ENCODE peak calls at places on chromosomes 3 and 15, in seven cellular contexts. M is BE2C, J is thyroid gland, X is brain microvascular endothelial cell, V is heart right ventricle, C is GM12864, K is astrocyte of the spinal cord. G is an unnamed sample.

GRCh38 chr15:52368402-52368801 is 72.8 kb upstream of the MYO5C start:
- DNase-seq in M (no peak), J (no peak), X (no peak), V (no peak), C (no peak), K (no peak), G (no peak)

GRCh38 chr15:65833501-65834220 is 35.6 kb upstream of the RAB11A start:
- DNase-seq in M (peak), J (peak), X (no peak), V (peak), C (no peak), K (no peak), G (no peak)

GRCh38 chr15:96381463-96381862 is 51.0 kb downstream of the NR2F2 start:
- DNase-seq in M (no peak), J (no peak), X (no peak), V (no peak), C (no peak), K (no peak), G (no peak)

GRCh38 chr15:92733934-92734521 is 78.5 kb upstream of the FAM174B start:
- DNase-seq in M (peak), J (peak), X (no peak), V (peak), C (no peak), K (peak), G (no peak)

GRCh38 chr3:98733055-98733777 is 29.9 kb upstream of the ST3GAL6 start:
- DNase-seq in M (peak), J (peak), X (no peak), V (peak), C (no peak), K (peak), G (no peak)

GRCh38 chr15:20345401-20345958 is 196.1 kb downstream of the GOLGA6L6 start:
- DNase-seq in M (no peak), J (no peak), X (no peak), V (no peak), C (no peak), K (no peak), G (no peak)

GRCh38 chr15:61889706-61890105 is 170.5 kb downstream of the VPS13C start:
- DNase-seq in M (no peak), J (no peak), X (no peak), V (no peak), C (no peak), K (no peak), G (no peak)

GRCh38 chr3:78204977-78205376 is 1165.1 kb downstream of the ROBO2 start:
- DNase-seq in M (peak), J (peak), X (peak), V (peak), C (no peak), K (peak), G (peak)

GRCh38 chr15:44038801-44039200 is 156.3 kb downstream of the FRMD5 start:
- DNase-seq in M (no peak), J (peak), X (peak), V (no peak), C (no peak), K (peak), G (peak)

GRCh38 chr3:171506743-171507319 is 46.6 kb upstream of the TNIK start:
- DNase-seq in M (no peak), J (no peak), X (peak), V (no peak), C (no peak), K (peak), G (no peak)

GRCh38 chr3:14170569-14171159 is 7.7 kb downstream of the XPC start:
- DNase-seq in M (no peak), J (no peak), X (no peak), V (no peak), C (no peak), K (peak), G (no peak)

GRCh38 chr3:182980204-182981037 is at the start of gene DCUN1D1:
- DNase-seq in M (peak), J (peak), X (peak), V (peak), C (no peak), K (peak), G (peak)

GRCh38 chr15:61318276-61318675 is 89.2 kb upstream of the RORA start:
- DNase-seq in M (no peak), J (no peak), X (no peak), V (no peak), C (no peak), K (no peak), G (no peak)

GRCh38 chr15:47409038-47409437 is 308.3 kb upstream of the SEMA6D start:
- DNase-seq in M (no peak), J (no peak), X (no peak), V (no peak), C (no peak), K (no peak), G (no peak)

GRCh38 chr15:76533995-76534394 is 197.4 kb downstream of the ISL2 start:
- DNase-seq in M (no peak), J (no peak), X (no peak), V (no peak), C (no peak), K (no peak), G (no peak)

GRCh38 chr3:136752046-136752326 is 192 bp downstream of the STAG1 start:
- DNase-seq in M (no peak), J (no peak), X (no peak), V (no peak), C (no peak), K (no peak), G (no peak)

GRCh38 chr3:196533260-196533681 is 18.1 kb upstream of the SMCO1 start:
- DNase-seq in M (peak), J (no peak), X (peak), V (no peak), C (no peak), K (peak), G (no peak)

GRCh38 chr3:88057650-88058321 is 1.0 kb downstream of the CGGBP1 start:
- DNase-seq in M (no peak), J (no peak), X (peak), V (peak), C (no peak), K (peak), G (no peak)

GRCh38 chr3:14494973-14495300 is 45.2 kb downstream of the GRIP2 start:
- DNase-seq in M (no peak), J (no peak), X (no peak), V (no peak), C (no peak), K (no peak), G (no peak)

GRCh38 chr3:29708884-29709283 is 428.0 kb downstream of the RBMS3 start:
- DNase-seq in M (no peak), J (no peak), X (no peak), V (peak), C (no peak), K (no peak), G (no peak)

GRCh38 chr15:40793216-40793989 is 13.5 kb upstream of the ZFYVE19 start:
- DNase-seq in M (no peak), J (peak), X (peak), V (no peak), C (no peak), K (peak), G (peak)

GRCh38 chr3:146222204-146223046 is 28.5 kb downstream of the PLSCR4 start:
- DNase-seq in M (no peak), J (no peak), X (peak), V (no peak), C (no peak), K (peak), G (no peak)

GRCh38 chr3:185656321-185656840 is 70.3 kb downstream of the SENP2 start:
- DNase-seq in M (no peak), J (no peak), X (peak), V (peak), C (no peak), K (peak), G (peak)

GRCh38 chr3:32460031-32460749 is 42.5 kb downstream of the CMTM6 start:
- DNase-seq in M (no peak), J (no peak), X (no peak), V (no peak), C (peak), K (peak), G (no peak)

GRCh38 chr15:80367094-80367493 is 37.1 kb upstream of the ARNT2 start:
- DNase-seq in M (peak), J (no peak), X (peak), V (no peak), C (peak), K (no peak), G (no peak)

GRCh38 chr15:56679247-56679646 is 54.1 kb downstream of the ZNF280D start:
- DNase-seq in M (no peak), J (no peak), X (no peak), V (no peak), C (no peak), K (no peak), G (no peak)

GRCh38 chr3:72627276-72627675 is 221.0 kb downstream of the SHQ1 start:
- DNase-seq in M (no peak), J (no peak), X (no peak), V (no peak), C (no peak), K (no peak), G (no peak)

GRCh38 chr3:197408177-197408957 is 110.0 kb upstream of the DLG1 start:
- DNase-seq in M (no peak), J (no peak), X (peak), V (no peak), C (no peak), K (peak), G (peak)

GRCh38 chr3:134886991-134887390 is 91.9 kb downstream of the EPHB1 start:
- DNase-seq in M (no peak), J (no peak), X (no peak), V (no peak), C (no peak), K (no peak), G (no peak)

GRCh38 chr3:113265281-113265680 is 53.9 kb downstream of the BOC start:
- DNase-seq in M (no peak), J (peak), X (no peak), V (no peak), C (no peak), K (no peak), G (no peak)

GRCh38 chr3:134087046-134087974 is 57.6 kb upstream of the SLCO2A1 start:
- DNase-seq in M (no peak), J (no peak), X (no peak), V (no peak), C (no peak), K (no peak), G (no peak)

GRCh38 chr3:14633417-14633816 is 18.1 kb upstream of the CCDC174 start:
- DNase-seq in M (no peak), J (no peak), X (no peak), V (no peak), C (no peak), K (no peak), G (no peak)

GRCh38 chr3:112358311-112358780 is 25.4 kb downstream of the CD200 start:
- DNase-seq in M (no peak), J (no peak), X (no peak), V (no peak), C (no peak), K (no peak), G (no peak)

GRCh38 chr15:62126364-62126763 is 38.7 kb downstream of the C2CD4B start:
- DNase-seq in M (no peak), J (no peak), X (no peak), V (no peak), C (no peak), K (no peak), G (no peak)

GRCh38 chr3:69791111-69791510 is 51.8 kb downstream of the MITF start:
- DNase-seq in M (no peak), J (peak), X (peak), V (peak), C (no peak), K (peak), G (peak)

GRCh38 chr3:69787436-69788168 is 48.3 kb downstream of the MITF start:
- DNase-seq in M (no peak), J (no peak), X (peak), V (no peak), C (no peak), K (peak), G (peak)

GRCh38 chr3:69786854-69787253 is 47.6 kb downstream of the MITF start:
- DNase-seq in M (no peak), J (no peak), X (no peak), V (peak), C (no peak), K (no peak), G (no peak)

DNA sequence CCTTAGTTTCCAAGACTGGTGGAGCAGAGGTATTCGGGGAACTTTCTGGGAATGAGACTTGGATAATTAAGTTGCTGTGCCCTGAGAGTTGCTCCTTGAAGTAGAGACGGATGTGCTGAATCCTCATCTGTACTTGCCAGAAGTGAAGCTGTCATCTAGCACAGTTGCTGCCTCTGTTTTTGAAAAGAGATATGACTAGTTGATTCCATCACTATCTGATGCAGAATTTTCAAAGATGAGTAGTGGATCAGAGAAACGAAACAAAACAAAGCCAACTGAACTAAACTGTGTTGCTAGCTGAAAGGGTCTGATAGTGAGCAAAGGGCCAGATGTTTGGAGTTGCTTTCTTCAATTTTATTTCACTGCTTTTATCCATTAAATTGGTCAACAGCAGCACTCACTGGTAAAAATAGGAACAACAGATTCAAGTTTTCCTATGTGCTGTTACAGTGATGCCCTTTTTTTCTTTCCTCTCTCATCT is 52.7 kb downstream of the MITF start:
- DNase-seq in M (no peak), J (no peak), X (peak), V (no peak), C (no peak), K (peak), G (no peak)
- TF ChIP-seq CTCF in M (peak), J (no peak), X (peak), V (peak), C (peak), K (peak), G (peak)

GRCh38 chr15:49901867-49902775 is 216.9 kb downstream of the ATP8B4 start:
- DNase-seq in M (no peak), J (no peak), X (peak), V (no peak), C (no peak), K (peak), G (no peak)
- H3K4me3 ChIP-seq in M (no peak), J (no peak), X (no peak), V (no peak), C (no peak), K (no peak), G (no peak)

DNA sequence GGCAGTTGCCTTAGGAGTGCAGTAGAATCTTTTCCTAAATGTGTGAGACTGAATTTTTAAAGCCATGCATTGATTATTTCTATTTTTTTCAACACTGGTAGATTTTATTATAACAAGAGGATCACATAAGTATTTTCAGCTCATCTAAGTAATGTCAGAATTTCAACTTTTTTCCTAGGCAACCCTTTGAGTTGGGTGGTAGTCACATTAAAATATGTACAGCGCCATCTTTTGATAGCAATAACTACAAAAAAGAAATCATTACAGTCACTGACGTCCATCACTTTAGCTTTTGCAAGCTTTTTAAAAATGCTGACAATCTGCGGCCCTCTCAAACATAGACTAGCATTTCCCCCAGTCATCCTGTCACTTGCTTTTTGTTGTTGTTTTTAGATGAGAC is 384.2 kb upstream of the KCNMB2 start:
- DNase-seq in M (no peak), J (no peak), X (no peak), V (no peak), C (no peak), K (no peak), G (no peak)
- TF ChIP-seq CTCF in M (peak), J (no peak), X (no peak), V (no peak), C (no peak), K (no peak), G (no peak)

GRCh38 chr3:52683611-52684010 is 2.1 kb downstream of the PBRM1 start:
- DNase-seq in M (no peak), J (peak), X (no peak), V (no peak), C (no peak), K (no peak), G (no peak)
- H3K4me3 ChIP-seq in M (no peak), J (no peak), X (no peak), V (no peak), C (no peak), K (no peak), G (no peak)

GRCh38 chr3:142595951-142596725 is at the start of gene PLS1:
- DNase-seq in M (peak), J (peak), X (peak), V (peak), C (peak), K (peak), G (peak)
- TF ChIP-seq CTCF in M (no peak), J (no peak), X (no peak), V (no peak), C (no peak), K (no peak), G (no peak)

GRCh38 chr3:12965999-12966846 is 107.0 kb downstream of the IQSEC1 start:
- DNase-seq in M (no peak), J (no peak), X (no peak), V (no peak), C (no peak), K (no peak), G (no peak)

GRCh38 chr3:12962292-12962691 is 110.9 kb downstream of the IQSEC1 start:
- DNase-seq in M (no peak), J (no peak), X (no peak), V (no peak), C (no peak), K (no peak), G (no peak)

GRCh38 chr3:12964713-12965612 is 108.3 kb downstream of the IQSEC1 start:
- DNase-seq in M (no peak), J (no peak), X (no peak), V (no peak), C (no peak), K (no peak), G (no peak)

GRCh38 chr3:12963184-12963868 is 109.9 kb downstream of the IQSEC1 start:
- DNase-seq in M (no peak), J (no peak), X (no peak), V (no peak), C (no peak), K (no peak), G (no peak)

GRCh38 chr3:12963869-12964712 is 109.1 kb downstream of the IQSEC1 start:
- DNase-seq in M (no peak), J (no peak), X (no peak), V (peak), C (no peak), K (peak), G (no peak)
- H3K4me3 ChIP-seq in M (no peak), J (no peak), X (no peak), V (no peak), C (no peak), K (no peak), G (no peak)

DNA sequence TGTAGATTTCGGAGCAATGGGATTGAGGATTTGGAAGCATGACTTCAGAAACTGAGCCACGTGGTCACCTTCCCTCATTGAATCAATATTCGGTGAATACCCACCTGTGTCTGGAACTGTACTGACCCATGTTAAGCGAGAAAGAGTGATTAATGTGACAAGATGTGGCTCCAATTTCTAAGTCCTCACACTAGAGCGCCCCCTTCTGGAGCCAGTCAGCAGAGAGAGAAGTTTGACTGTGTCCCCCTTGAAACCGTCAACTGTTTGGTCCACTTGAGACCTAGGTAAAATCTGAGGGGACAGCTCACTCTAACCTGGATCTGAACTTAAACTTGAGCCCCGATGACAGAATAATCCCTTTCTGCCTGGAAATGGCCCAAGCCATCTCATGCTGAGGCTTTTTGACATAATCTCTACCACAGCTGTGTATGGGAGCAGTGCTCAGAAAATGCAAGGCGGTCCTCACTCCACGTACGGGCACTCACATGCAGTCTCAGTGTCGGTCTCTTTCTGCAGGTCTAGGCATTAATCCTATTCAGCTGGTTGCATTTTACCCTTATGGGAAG is 47.8 kb upstream of the LIMD1 start:
- DNase-seq in M (no peak), J (no peak), X (no peak), V (no peak), C (no peak), K (no peak), G (peak)
- TF ChIP-seq CTCF in M (peak), J (no peak), X (peak), V (no peak), C (peak), K (peak), G (peak)